ENCODE peak calls at places on chromosomes 11 and 22, in six cellular contexts. One of them, this sample, is unnamed.

GRCh38 chr11:23885801-23886200 is 611.1 kb upstream of the LUZP2 start:
- DNase-seq in cardiac muscle cell: no peak
- DNase-seq in skeletal muscle cell: no peak
- DNase-seq in Calu3: no peak
- DNase-seq in stimulated activated CD8-positive, alpha-beta memory T cell treated with anti-CD3 and anti-CD28 coated beads, Interleukin-12 subunit alpha, Interleukin-12 subunit beta, amount 100 ng/mL, for 4 hours: no peak
- DNase-seq in body of pancreas: no peak
- DNase-seq in this sample: no peak

GRCh38 chr11:85530596-85530995 is 96.5 kb downstream of the DLG2 start:
- DNase-seq in cardiac muscle cell: no peak
- DNase-seq in skeletal muscle cell: no peak
- DNase-seq in Calu3: no peak
- DNase-seq in stimulated activated CD8-positive, alpha-beta memory T cell treated with anti-CD3 and anti-CD28 coated beads, Interleukin-12 subunit alpha, Interleukin-12 subunit beta, amount 100 ng/mL, for 4 hours: no peak
- DNase-seq in body of pancreas: no peak
- DNase-seq in this sample: no peak

GRCh38 chr11:77036398-77036797 is 2.2 kb downstream of the B3GNT6 start:
- DNase-seq in cardiac muscle cell: no peak
- DNase-seq in skeletal muscle cell: no peak
- DNase-seq in Calu3: no peak
- DNase-seq in stimulated activated CD8-positive, alpha-beta memory T cell treated with anti-CD3 and anti-CD28 coated beads, Interleukin-12 subunit alpha, Interleukin-12 subunit beta, amount 100 ng/mL, for 4 hours: no peak
- DNase-seq in body of pancreas: no peak
- DNase-seq in this sample: no peak

GRCh38 chr11:126137146-126137545 is 74.3 kb downstream of the RPUSD4 start:
- DNase-seq in cardiac muscle cell: peak
- DNase-seq in skeletal muscle cell: no peak
- DNase-seq in Calu3: no peak
- DNase-seq in stimulated activated CD8-positive, alpha-beta memory T cell treated with anti-CD3 and anti-CD28 coated beads, Interleukin-12 subunit alpha, Interleukin-12 subunit beta, amount 100 ng/mL, for 4 hours: no peak
- DNase-seq in body of pancreas: no peak
- DNase-seq in this sample: peak

GRCh38 chr11:126061707-126062678 is 673 bp downstream of the CDON start:
- DNase-seq in cardiac muscle cell: peak
- DNase-seq in skeletal muscle cell: no peak
- DNase-seq in Calu3: peak
- DNase-seq in stimulated activated CD8-positive, alpha-beta memory T cell treated with anti-CD3 and anti-CD28 coated beads, Interleukin-12 subunit alpha, Interleukin-12 subunit beta, amount 100 ng/mL, for 4 hours: peak
- DNase-seq in body of pancreas: peak
- DNase-seq in this sample: peak

GRCh38 chr11:19953909-19954308 is 206.4 kb downstream of the DBX1 start:
- DNase-seq in cardiac muscle cell: peak
- DNase-seq in skeletal muscle cell: peak
- DNase-seq in Calu3: peak
- DNase-seq in stimulated activated CD8-positive, alpha-beta memory T cell treated with anti-CD3 and anti-CD28 coated beads, Interleukin-12 subunit alpha, Interleukin-12 subunit beta, amount 100 ng/mL, for 4 hours: no peak
- DNase-seq in body of pancreas: peak
- DNase-seq in this sample: no peak

GRCh38 chr11:70323811-70324210 is 53.3 kb downstream of the PPFIA1 start:
- DNase-seq in cardiac muscle cell: peak
- DNase-seq in skeletal muscle cell: no peak
- DNase-seq in Calu3: no peak
- DNase-seq in stimulated activated CD8-positive, alpha-beta memory T cell treated with anti-CD3 and anti-CD28 coated beads, Interleukin-12 subunit alpha, Interleukin-12 subunit beta, amount 100 ng/mL, for 4 hours: no peak
- DNase-seq in body of pancreas: no peak
- DNase-seq in this sample: no peak

GRCh38 chr22:17300926-17301325 is 68.3 kb upstream of the CECR2 start:
- DNase-seq in cardiac muscle cell: no peak
- DNase-seq in skeletal muscle cell: no peak
- DNase-seq in Calu3: no peak
- DNase-seq in stimulated activated CD8-positive, alpha-beta memory T cell treated with anti-CD3 and anti-CD28 coated beads, Interleukin-12 subunit alpha, Interleukin-12 subunit beta, amount 100 ng/mL, for 4 hours: no peak
- DNase-seq in body of pancreas: no peak
- DNase-seq in this sample: no peak

GRCh38 chr11:88246680-88247079 is 71.4 kb upstream of the RAB38 start:
- DNase-seq in cardiac muscle cell: peak
- DNase-seq in skeletal muscle cell: peak
- DNase-seq in Calu3: no peak
- DNase-seq in stimulated activated CD8-positive, alpha-beta memory T cell treated with anti-CD3 and anti-CD28 coated beads, Interleukin-12 subunit alpha, Interleukin-12 subunit beta, amount 100 ng/mL, for 4 hours: no peak
- DNase-seq in body of pancreas: peak
- DNase-seq in this sample: no peak

GRCh38 chr11:16981651-16982194 is 32.5 kb downstream of the PLEKHA7 start:
- DNase-seq in cardiac muscle cell: peak
- DNase-seq in skeletal muscle cell: peak
- DNase-seq in Calu3: peak
- DNase-seq in stimulated activated CD8-positive, alpha-beta memory T cell treated with anti-CD3 and anti-CD28 coated beads, Interleukin-12 subunit alpha, Interleukin-12 subunit beta, amount 100 ng/mL, for 4 hours: no peak
- DNase-seq in body of pancreas: peak
- DNase-seq in this sample: no peak

GRCh38 chr11:33013706-33014105 is 2.0 kb upstream of the DEPDC7 start:
- DNase-seq in cardiac muscle cell: no peak
- DNase-seq in skeletal muscle cell: no peak
- DNase-seq in Calu3: no peak
- DNase-seq in stimulated activated CD8-positive, alpha-beta memory T cell treated with anti-CD3 and anti-CD28 coated beads, Interleukin-12 subunit alpha, Interleukin-12 subunit beta, amount 100 ng/mL, for 4 hours: no peak
- DNase-seq in body of pancreas: no peak
- DNase-seq in this sample: no peak

GRCh38 chr11:27171391-27171790 is 130.8 kb downstream of the BBOX1 start:
- DNase-seq in cardiac muscle cell: no peak
- DNase-seq in skeletal muscle cell: no peak
- DNase-seq in Calu3: no peak
- DNase-seq in stimulated activated CD8-positive, alpha-beta memory T cell treated with anti-CD3 and anti-CD28 coated beads, Interleukin-12 subunit alpha, Interleukin-12 subunit beta, amount 100 ng/mL, for 4 hours: no peak
- DNase-seq in body of pancreas: no peak
- DNase-seq in this sample: no peak

GRCh38 chr11:72642815-72643511 is 31.3 kb downstream of the PDE2A start:
- DNase-seq in cardiac muscle cell: peak
- DNase-seq in skeletal muscle cell: no peak
- DNase-seq in Calu3: peak
- DNase-seq in stimulated activated CD8-positive, alpha-beta memory T cell treated with anti-CD3 and anti-CD28 coated beads, Interleukin-12 subunit alpha, Interleukin-12 subunit beta, amount 100 ng/mL, for 4 hours: peak
- DNase-seq in body of pancreas: peak
- DNase-seq in this sample: peak

GRCh38 chr11:10004526-10005113 is 289.4 kb downstream of the SBF2 start:
- DNase-seq in cardiac muscle cell: no peak
- DNase-seq in skeletal muscle cell: no peak
- DNase-seq in Calu3: no peak
- DNase-seq in stimulated activated CD8-positive, alpha-beta memory T cell treated with anti-CD3 and anti-CD28 coated beads, Interleukin-12 subunit alpha, Interleukin-12 subunit beta, amount 100 ng/mL, for 4 hours: no peak
- DNase-seq in body of pancreas: no peak
- DNase-seq in this sample: no peak

GRCh38 chr22:44884968-44885805 is 124.6 kb downstream of the PHF21B start:
- DNase-seq in cardiac muscle cell: no peak
- DNase-seq in skeletal muscle cell: no peak
- DNase-seq in Calu3: peak
- DNase-seq in stimulated activated CD8-positive, alpha-beta memory T cell treated with anti-CD3 and anti-CD28 coated beads, Interleukin-12 subunit alpha, Interleukin-12 subunit beta, amount 100 ng/mL, for 4 hours: no peak
- DNase-seq in body of pancreas: no peak
- DNase-seq in this sample: peak

GRCh38 chr11:118338637-118339061 is 3.9 kb downstream of the CD3D start:
- DNase-seq in cardiac muscle cell: peak
- DNase-seq in skeletal muscle cell: no peak
- DNase-seq in Calu3: no peak
- DNase-seq in stimulated activated CD8-positive, alpha-beta memory T cell treated with anti-CD3 and anti-CD28 coated beads, Interleukin-12 subunit alpha, Interleukin-12 subunit beta, amount 100 ng/mL, for 4 hours: peak
- DNase-seq in body of pancreas: peak
- DNase-seq in this sample: no peak

GRCh38 chr11:119315139-119316016 is 1.6 kb downstream of the MCAM start:
- DNase-seq in cardiac muscle cell: no peak
- DNase-seq in skeletal muscle cell: no peak
- DNase-seq in Calu3: peak
- DNase-seq in stimulated activated CD8-positive, alpha-beta memory T cell treated with anti-CD3 and anti-CD28 coated beads, Interleukin-12 subunit alpha, Interleukin-12 subunit beta, amount 100 ng/mL, for 4 hours: no peak
- DNase-seq in body of pancreas: peak
- DNase-seq in this sample: peak

GRCh38 chr11:71301858-71302533 is 49.6 kb upstream of the SHANK2 start:
- DNase-seq in cardiac muscle cell: peak
- DNase-seq in skeletal muscle cell: no peak
- DNase-seq in Calu3: no peak
- DNase-seq in stimulated activated CD8-positive, alpha-beta memory T cell treated with anti-CD3 and anti-CD28 coated beads, Interleukin-12 subunit alpha, Interleukin-12 subunit beta, amount 100 ng/mL, for 4 hours: no peak
- DNase-seq in body of pancreas: no peak
- DNase-seq in this sample: peak

GRCh38 chr11:34242037-34242625 is 115.7 kb downstream of the ABTB2 start:
- DNase-seq in cardiac muscle cell: no peak
- DNase-seq in skeletal muscle cell: no peak
- DNase-seq in Calu3: no peak
- DNase-seq in stimulated activated CD8-positive, alpha-beta memory T cell treated with anti-CD3 and anti-CD28 coated beads, Interleukin-12 subunit alpha, Interleukin-12 subunit beta, amount 100 ng/mL, for 4 hours: no peak
- DNase-seq in body of pancreas: no peak
- DNase-seq in this sample: no peak